ENCODE peak calls at places on chromosomes 12 and 14, in six cellular contexts. G is fibroblast of mammary gland; C is stimulated activated CD8-positive, alpha-beta memory T cell treated with anti-CD3 and anti-CD28 coated beads, Interleukin-2, amount 100 ng/mL, for 48 hours; N is activated CD4-positive, alpha-beta T cell treated with anti-CD3 and anti-CD28 coated beads for 24 hours; H is HCT116; J is GM12865. X is an unnamed sample.

GRCh38 chr14:23660290-23661226 is 24.4 kb downstream of the DHRS2 start:
- DNase-seq in G (no peak), C (no peak), N (no peak), H (no peak), J (peak), X (peak)

GRCh38 chr12:74999474-74999873 is 210.2 kb downstream of the KCNC2 start:
- DNase-seq in G (no peak), C (no peak), N (no peak), H (no peak), J (no peak), X (no peak)

GRCh38 chr12:109725321-109726105 is 11.9 kb downstream of the FAM222A start:
- DNase-seq in G (no peak), C (no peak), N (no peak), H (no peak), J (no peak), X (peak)

GRCh38 chr12:106205208-106206069 is 42.4 kb downstream of the CKAP4 start:
- DNase-seq in G (no peak), C (no peak), N (no peak), H (peak), J (peak), X (peak)

GRCh38 chr14:69135133-69135532 is 17.8 kb downstream of the DCAF5 start:
- DNase-seq in G (no peak), C (no peak), N (no peak), H (no peak), J (no peak), X (no peak)

GRCh38 chr12:19435831-19436497 is 3.3 kb upstream of the AEBP2 start:
- DNase-seq in G (no peak), C (no peak), N (no peak), H (no peak), J (no peak), X (no peak)

GRCh38 chr12:26188641-26189040 is 6.7 kb upstream of the SSPN start:
- DNase-seq in G (peak), C (no peak), N (no peak), H (no peak), J (no peak), X (no peak)

GRCh38 chr12:118498171-118498570 is 121.8 kb downstream of the SUDS3 start:
- DNase-seq in G (no peak), C (no peak), N (no peak), H (no peak), J (no peak), X (no peak)

GRCh38 chr12:115407036-115407435 is 723.1 kb upstream of the TBX3 start:
- DNase-seq in G (no peak), C (no peak), N (no peak), H (no peak), J (no peak), X (no peak)

GRCh38 chr12:1806301-1807106 is 13.9 kb upstream of the LRTM2 start:
- DNase-seq in G (peak), C (no peak), N (no peak), H (no peak), J (no peak), X (no peak)

GRCh38 chr12:65937181-65937641 is 112.9 kb downstream of the HMGA2 start:
- DNase-seq in G (peak), C (no peak), N (no peak), H (peak), J (no peak), X (no peak)

GRCh38 chr12:50230217-50230616 is 53.1 kb downstream of the LIMA1 start:
- DNase-seq in G (no peak), C (no peak), N (no peak), H (no peak), J (no peak), X (no peak)